ENCODE peak calls at places on chromosome 1, in ten cellular contexts. X is astrocyte, B is SK-N-SH, N is fibroblast of lung, G is PC-3, R is keratinocyte, I is IMR-90, M is colonic mucosa, J is H1, H is MM.1S. K is an unnamed sample.

GRCh38 chr1:8283058-8283884 is 34.6 kb upstream of the SLC45A1 start:
- DNase-seq in I (no peak), J (no peak), X (no peak), R (no peak), M (no peak), B (no peak), H (no peak), G (peak; percentile 38), N (no peak), K (no peak)

GRCh38 chr1:248243204-248243603 is 12.0 kb downstream of the OR2M4 start:
- DNase-seq in R (no peak), N (peak; percentile 3), J (no peak), I (peak; percentile 3), B (peak; percentile 32), H (peak; percentile 80), X (no peak), M (no peak), G (peak; percentile 86), K (peak; percentile 32)

GRCh38 chr1:53450225-53450624 is 9.0 kb upstream of the DMRTB1 start:
- DNase-seq in G (no peak), H (no peak), X (no peak), M (no peak), B (peak; percentile 62), I (no peak), J (no peak), N (no peak), R (no peak), K (no peak)

GRCh38 chr1:190169311-190170067 is 308.2 kb downstream of the BRINP3 start:
- DNase-seq in J (no peak), H (no peak), M (no peak), G (peak; percentile 80), X (peak; percentile 80), N (peak; percentile 88), R (no peak), B (no peak), I (peak; percentile 78), K (no peak)

GRCh38 chr1:170929835-170930554 is 5.3 kb upstream of the MROH9 start:
- DNase-seq in B (peak; percentile 49), X (peak; percentile 48), G (peak; percentile 84), M (no peak), H (peak; percentile 82), N (peak; percentile 60), I (peak; percentile 66), R (no peak), J (peak; percentile 29), K (peak; percentile 43)

GRCh38 chr1:193216920-193217319 is 30.5 kb upstream of the B3GALT2 start:
- DNase-seq in I (no peak), H (no peak), M (no peak), B (no peak), G (no peak), R (no peak), J (peak; percentile 9), N (no peak), X (no peak), K (peak; percentile 12)

GRCh38 chr1:230632273-230632873 is 9.9 kb upstream of the COG2 start:
- DNase-seq in I (peak; percentile 24), G (peak; percentile 85), H (peak; percentile 62), R (no peak), B (peak; percentile 36), J (peak; percentile 17), M (peak; percentile 30), X (no peak), N (peak; percentile 11), K (no peak)

GRCh38 chr1:153573351-153573750 is 7.7 kb upstream of the S100A2 start:
- DNase-seq in I (peak; percentile 41), G (no peak), N (peak; percentile 42), J (no peak), M (no peak), X (peak; percentile 29), B (no peak), R (no peak), H (no peak), K (no peak)

GRCh38 chr1:155719703-155720102 is 30.8 kb downstream of the DAP3 start:
- DNase-seq in J (no peak), I (no peak), R (no peak), N (no peak), G (no peak), B (no peak), X (no peak), H (no peak), M (no peak), K (no peak)

GRCh38 chr1:155729031-155729898 is 40.4 kb downstream of the DAP3 start:
- DNase-seq in R (no peak), N (peak; percentile 58), H (peak; percentile 66), I (peak; percentile 69), G (peak; percentile 85), B (peak; percentile 55), M (peak; percentile 46), X (peak; percentile 44), J (peak; percentile 19), K (peak; percentile 45)

GRCh38 chr1:155725142-155725541 is 36.3 kb downstream of the DAP3 start:
- DNase-seq in X (no peak), I (no peak), H (no peak), N (no peak), R (no peak), J (no peak), G (no peak), B (no peak), M (no peak), K (no peak)
- H3K27me3 ChIP-seq in X (no peaks in the 10 kb centered on the region), I (no peaks in the 10 kb centered on the region), H (no peaks in the 10 kb centered on the region), N (no peaks in the 10 kb centered on the region), R (no peaks in the 10 kb centered on the region), J (no peaks in the 10 kb centered on the region), G (no peaks in the 10 kb centered on the region), B (no peaks in the 10 kb centered on the region), M (no peaks in the 10 kb centered on the region), K (no peaks in the 10 kb centered on the region)

GRCh38 chr1:241846862-241847539 is 1.0 kb upstream of the EXO1 start:
- DNase-seq in N (no peak), R (no peak), G (no peak), H (no peak), J (no peak), M (no peak), I (no peak), X (no peak), B (no peak), K (no peak)

GRCh38 chr1:241847540-241847795 is 536 bp upstream of the EXO1 start:
- DNase-seq in J (no peak), N (no peak), R (no peak), G (no peak), X (no peak), H (no peak), I (no peak), M (no peak), B (no peak), K (no peak)

GRCh38 chr1:241848680-241849344 is 808 bp downstream of the EXO1 start:
- DNase-seq in M (no peak), H (no peak), N (no peak), J (no peak), R (no peak), X (no peak), B (no peak), G (no peak), I (no peak), K (no peak)

GRCh38 chr1:241849345-241849695 is 1.3 kb downstream of the EXO1 start:
- DNase-seq in J (no peak), R (no peak), N (no peak), M (no peak), X (no peak), G (no peak), I (no peak), B (peak; percentile 30), H (peak; percentile 58), K (no peak)

DNA sequence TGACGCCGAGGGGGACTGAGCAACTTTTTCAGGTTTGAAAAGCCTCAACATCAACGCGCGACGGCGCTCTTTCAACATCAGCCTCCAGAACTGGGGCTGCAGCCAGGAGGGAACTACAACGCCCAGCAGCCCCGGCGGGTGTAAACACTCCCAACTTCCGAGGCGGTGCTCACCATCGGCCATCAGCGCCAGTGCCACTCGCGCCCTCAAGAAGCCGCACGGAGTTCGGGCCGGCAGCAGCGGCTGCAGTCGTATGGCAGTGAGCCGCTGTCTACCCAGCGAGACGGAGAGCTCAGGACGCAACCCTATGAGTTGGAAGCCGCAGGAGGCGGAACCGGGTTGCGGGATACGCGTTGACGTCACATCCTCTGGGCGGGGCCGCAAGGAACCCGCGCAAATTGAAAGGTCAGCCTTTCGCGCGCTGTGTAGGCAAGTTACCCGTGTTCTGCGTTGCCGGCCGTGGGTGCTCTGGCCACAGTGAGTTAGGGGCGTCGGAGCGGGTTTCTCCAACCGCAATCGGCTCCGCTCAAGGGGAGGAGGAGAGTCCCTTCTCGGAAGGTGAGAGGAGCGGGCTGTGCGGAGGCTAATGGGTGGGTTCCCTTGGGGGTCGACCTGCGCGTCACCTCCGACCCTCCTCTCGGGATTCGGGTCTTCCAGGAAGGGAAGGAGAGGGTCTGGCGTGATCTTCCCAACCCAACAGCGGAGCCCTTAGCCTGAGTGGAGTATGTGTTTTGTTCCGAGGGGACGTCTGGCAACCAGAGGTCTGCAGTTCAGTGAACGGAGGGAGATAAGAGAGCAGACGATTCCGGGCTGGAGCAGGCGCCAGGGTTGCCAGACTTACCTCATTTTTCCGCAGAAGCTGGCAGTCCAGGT is at the start of gene EXO1:
- DNase-seq in J (peak; percentile 68), H (peak; percentile 96), B (peak; percentile 92), M (peak; percentile 90), R (no peak), G (peak; percentile 97), N (peak; percentile 90), X (peak; percentile 82), I (peak; percentile 92), K (peak; percentile 89)
- TF ChIP-seq CTCF in J (peak; percentile 14), H (peak; percentile 70), B (peak; percentile 51), M (no peak), R (peak; percentile 39), G (peak; percentile 66), N (peak; percentile 20), X (peak; percentile 37), I (peak; percentile 45), K (peak; percentile 62)

GRCh38 chr1:66266350-66266749 is 267.6 kb upstream of the SGIP1 start:
- DNase-seq in G (peak; percentile 74), N (no peak), B (no peak), I (no peak), R (no peak), X (no peak), H (no peak), M (no peak), J (no peak), K (no peak)

GRCh38 chr1:66265796-66266195 is 268.2 kb upstream of the SGIP1 start:
- DNase-seq in H (no peak), M (no peak), G (no peak), R (no peak), B (no peak), J (no peak), N (no peak), X (no peak), I (no peak), K (no peak)

GRCh38 chr1:66265268-66265667 is 268.7 kb upstream of the SGIP1 start:
- DNase-seq in J (no peak), G (no peak), X (no peak), N (no peak), R (no peak), I (no peak), B (no peak), H (no peak), M (no peak), K (no peak)

GRCh38 chr1:66267211-66267940 is 266.6 kb upstream of the SGIP1 start:
- DNase-seq in M (no peak), I (no peak), H (no peak), N (peak; percentile 51), J (no peak), X (peak; percentile 55), B (no peak), G (no peak), R (no peak), K (no peak)

DNA sequence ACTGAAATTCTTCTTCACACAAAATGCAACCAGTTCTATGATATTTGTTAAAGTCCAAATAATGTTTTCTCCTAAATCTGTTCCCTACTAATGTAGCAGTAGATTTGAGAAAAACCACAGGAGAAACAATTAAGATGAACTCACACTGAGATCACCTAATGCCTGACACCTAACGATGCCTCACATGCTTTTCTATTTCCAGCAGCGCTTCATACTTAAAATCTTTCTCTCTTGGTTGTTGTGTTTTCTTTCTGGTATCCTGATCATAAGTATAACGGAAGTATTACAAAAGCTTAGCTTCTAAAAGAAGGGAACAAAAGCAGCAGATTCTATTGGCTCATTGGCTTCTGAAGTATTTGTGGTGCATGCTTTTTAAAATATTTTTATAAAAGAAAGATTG is 267.2 kb upstream of the SGIP1 start:
- DNase-seq in N (peak; percentile 55), B (no peak), H (no peak), R (no peak), X (no peak), I (no peak), G (no peak), M (no peak), J (no peak), K (no peak)
- H3K9ac ChIP-seq in N (no peak overlapping the region), B (no peak overlapping the region), H (no peak overlapping the region), R (peak overlapping the region; percentile 16), X (no peak overlapping the region), I (no peak overlapping the region), G (no peak overlapping the region), M (no peak overlapping the region), J (no peak overlapping the region), K (no peak overlapping the region)

GRCh38 chr1:206911064-206911663 is 10.6 kb downstream of the FCMR start:
- DNase-seq in G (peak; percentile 93), H (peak; percentile 42), J (no peak), M (no peak), N (peak; percentile 55), B (peak; percentile 77), I (peak; percentile 78), X (peak; percentile 43), R (no peak), K (peak; percentile 33)
- H3K27me3 ChIP-seq in G (no peaks in the 10 kb centered on the region), H (no peaks in the 10 kb centered on the region), J (peaks cover 28% of the 10 kb centered on the region), M (no peaks in the 10 kb centered on the region), N (peaks cover 10% of the 10 kb centered on the region), B (peaks cover 36% of the 10 kb centered on the region), I (peaks cover 31% of the 10 kb centered on the region), X (peaks cover 24% of the 10 kb centered on the region), R (no peaks in the 10 kb centered on the region), K (no peaks in the 10 kb centered on the region)